ENCODE peak calls at places on chromosomes 13 and 19, in eight cellular contexts. J, P, R, E, G, Q, S and D are unnamed samples.

GRCh38 chr13:79692846-79693245 is 211.9 kb downstream of the NDFIP2 start:
- DNase-seq in E (no peak), G (no peak), P (no peak), S (no peak), R (no peak), Q (no peak), J (no peak), D (no peak)

GRCh38 chr13:33016414-33017409 is at the start of gene KL:
- DNase-seq in Q (peak), G (no peak), J (no peak), R (peak), E (peak), S (no peak), P (no peak), D (peak)

GRCh38 chr19:45506991-45507863 is at the start of gene VASP:
- DNase-seq in E (peak), G (peak), P (peak), S (peak), Q (peak), J (peak), R (peak), D (peak)

GRCh38 chr19:47779524-47780214 is 1.2 kb downstream of the SELENOW start:
- DNase-seq in S (peak), P (no peak), G (no peak), J (peak), R (no peak), Q (no peak), E (no peak), D (peak)

GRCh38 chr19:55116232-55117062 is 990 bp downstream of the PPP1R12C start:
- DNase-seq in E (peak), R (no peak), S (peak), J (peak), P (peak), G (peak), Q (peak), D (peak)

GRCh38 chr13:94952787-94953186 is 240.4 kb upstream of the SOX21 start:
- DNase-seq in P (no peak), S (no peak), Q (no peak), J (no peak), G (no peak), E (no peak), R (no peak), D (no peak)

GRCh38 chr13:19048381-19048780 is 133.2 kb downstream of the TUBA3C start:
- DNase-seq in R (no peak), S (no peak), P (no peak), G (no peak), E (no peak), J (no peak), Q (no peak), D (no peak)

GRCh38 chr19:40604647-40605200 is 3.6 kb downstream of the LTBP4 start:
- DNase-seq in S (no peak), P (no peak), J (no peak), G (no peak), E (no peak), Q (no peak), R (no peak), D (no peak)

GRCh38 chr13:103036268-103036667 is 29.9 kb downstream of the SLC10A2 start:
- DNase-seq in R (no peak), G (no peak), S (no peak), E (no peak), P (no peak), J (no peak), Q (no peak), D (no peak)

GRCh38 chr19:44745386-44745831 is 3.1 kb upstream of the BCL3 start:
- DNase-seq in G (peak), P (no peak), S (no peak), R (no peak), E (peak), Q (peak), J (no peak), D (peak)

GRCh38 chr19:18143902-18144301 is 9.1 kb upstream of the PIK3R2 start:
- DNase-seq in P (no peak), R (no peak), Q (no peak), S (no peak), E (no peak), J (no peak), G (no peak), D (no peak)

GRCh38 chr19:44741841-44742352 is 6.6 kb upstream of the BCL3 start:
- DNase-seq in E (no peak), J (peak), S (no peak), Q (peak), G (peak), R (peak), P (peak), D (peak)

GRCh38 chr13:29905845-29906244 is 55.4 kb upstream of the UBL3 start:
- DNase-seq in J (no peak), Q (no peak), P (peak), E (no peak), R (no peak), G (peak), S (no peak), D (no peak)

GRCh38 chr19:14555918-14556661 is 15.8 kb downstream of the NDUFB7 start:
- DNase-seq in G (no peak), P (no peak), R (no peak), J (no peak), E (no peak), S (no peak), Q (no peak), D (no peak)

GRCh38 chr19:6260912-6261636 is 18.7 kb downstream of the MLLT1 start:
- DNase-seq in R (peak), P (no peak), J (no peak), Q (peak), G (no peak), E (peak), S (no peak), D (no peak)

GRCh38 chr19:51441410-51442390 is 16.6 kb downstream of the SIGLEC8 start:
- DNase-seq in P (peak), J (no peak), R (no peak), E (no peak), G (no peak), S (no peak), Q (no peak), D (no peak)

GRCh38 chr13:83881917-83882625 is at the start of gene SLITRK1:
- DNase-seq in E (peak), S (peak), R (peak), J (peak), P (no peak), Q (peak), G (no peak), D (peak)

GRCh38 chr13:80524447-80525215 is 183.7 kb upstream of the SPRY2 start:
- DNase-seq in P (no peak), R (no peak), G (no peak), Q (no peak), J (no peak), E (no peak), S (no peak), D (no peak)

GRCh38 chr13:31046711-31047279 is 114.3 kb downstream of the TEX26 start:
- DNase-seq in E (no peak), S (peak), J (peak), P (no peak), G (no peak), Q (no peak), R (no peak), D (peak)

GRCh38 chr13:93425411-93425810 is 198.8 kb downstream of the GPC6 start:
- DNase-seq in R (no peak), J (no peak), S (no peak), G (no peak), Q (no peak), E (no peak), P (no peak), D (peak)

GRCh38 chr13:36362251-36362650 is 16.1 kb upstream of the SPART start:
- DNase-seq in E (no peak), J (no peak), P (no peak), G (no peak), R (no peak), S (no peak), Q (no peak), D (no peak)

GRCh38 chr19:40530091-40530901 is 46.4 kb upstream of the SHKBP1 start:
- DNase-seq in J (no peak), Q (peak), E (peak), S (peak), G (no peak), P (no peak), R (peak), D (peak)

GRCh38 chr13:28499579-28499978 is 4.7 kb upstream of the FLT1 start:
- DNase-seq in G (peak), Q (no peak), S (no peak), P (no peak), E (no peak), R (no peak), J (no peak), D (no peak)

GRCh38 chr13:39406688-39407087 is 196.3 kb downstream of the LHFPL6 start:
- DNase-seq in G (no peak), E (peak), J (no peak), R (no peak), P (no peak), S (no peak), Q (peak), D (no peak)

GRCh38 chr13:65236841-65237418 is 1993.2 kb downstream of the PCDH9 start:
- DNase-seq in Q (no peak), P (no peak), J (no peak), S (no peak), G (no peak), E (peak), R (no peak), D (no peak)